ENCODE peak calls at places on chromosomes 3 and 15, in four cellular contexts. N is PC-3, M is cardiac muscle cell, K is BJ. U is an unnamed sample.

GRCh38 chr15:69939513-69940440 is 157.9 kb downstream of the TLE3 start:
- DNase-seq in N (no peak), M (no peak), K (no peak), U (no peak)

GRCh38 chr15:65903296-65904073 is 34.2 kb downstream of the RAB11A start:
- DNase-seq in N (peak; percentile 19), M (peak; percentile 68), K (no peak), U (no peak)

GRCh38 chr15:84772467-84772866 is 24.1 kb downstream of the ZNF592 start:
- DNase-seq in N (no peak), M (peak; percentile 47), K (no peak), U (no peak)

GRCh38 chr3:190443257-190443656 is 6.4 kb downstream of the TMEM207 start:
- DNase-seq in N (peak; percentile 51), M (peak; percentile 34), K (no peak), U (no peak)

GRCh38 chr3:12014613-12015012 is 10.4 kb downstream of the SYN2 start:
- DNase-seq in N (no peak), M (no peak), K (no peak), U (no peak)

GRCh38 chr15:70274255-70274654 is 176.5 kb upstream of the TLE3 start:
- DNase-seq in N (no peak), M (no peak), K (no peak), U (no peak)

GRCh38 chr3:34235096-34235495 is 436.7 kb downstream of the PDCD6IP start:
- DNase-seq in N (no peak), M (no peak), K (no peak), U (no peak)

GRCh38 chr3:50167069-50167781 is 12.1 kb downstream of the SEMA3F start:
- DNase-seq in N (peak; percentile 71), M (no peak), K (no peak), U (no peak)

GRCh38 chr3:169243122-169243521 is 420.4 kb downstream of the MECOM start:
- DNase-seq in N (no peak), M (peak; percentile 68), K (no peak), U (no peak)

GRCh38 chr3:60772584-60772983 is 478.7 kb downstream of the FHIT start:
- DNase-seq in N (no peak), M (no peak), K (no peak), U (no peak)

GRCh38 chr3:160226026-160226739 is 961 bp downstream of the C3orf80 start:
- DNase-seq in N (no peak), M (no peak), K (no peak), U (no peak)

GRCh38 chr3:170425491-170426239 is 7.0 kb downstream of the CLDN11 start:
- DNase-seq in N (no peak), M (no peak), K (no peak), U (no peak)

DNA sequence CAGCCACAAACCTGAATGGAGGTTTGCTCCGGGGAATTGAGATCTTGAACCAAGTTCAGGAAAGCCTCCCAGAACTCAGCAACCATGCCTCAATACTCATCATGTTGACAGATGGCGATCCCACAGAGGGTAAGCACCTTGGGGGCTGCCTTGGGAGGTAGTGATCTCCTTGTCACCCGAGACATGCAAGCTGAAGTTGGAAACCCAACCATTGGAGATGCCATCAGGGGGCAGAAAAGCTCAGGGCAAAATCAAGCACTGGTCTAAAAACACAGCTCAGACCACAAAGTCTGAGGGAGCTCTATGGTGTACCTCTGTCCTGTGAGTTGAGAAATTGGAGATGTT is 5.8 kb downstream of the ITIH1 start:
- DNase-seq in N (no peak), M (no peak), K (no peak), U (no peak)
- TF ChIP-seq CTCF in N (no peak), M (no peak), K (no peak), U (no peak)

GRCh38 chr3:41193822-41194539 is 5.3 kb upstream of the CTNNB1 start:
- DNase-seq in N (no peak), M (no peak), K (no peak), U (no peak)

GRCh38 chr3:41198046-41198445 is 1.3 kb upstream of the CTNNB1 start:
- DNase-seq in N (no peak), M (no peak), K (no peak), U (no peak)

GRCh38 chr3:41196499-41197410 is 2.5 kb upstream of the CTNNB1 start:
- DNase-seq in N (no peak), M (no peak), K (no peak), U (no peak)

GRCh38 chr3:41195970-41196369 is 3.3 kb upstream of the CTNNB1 start:
- DNase-seq in N (no peak), M (no peak), K (no peak), U (no peak)

GRCh38 chr3:41194701-41195100 is 4.6 kb upstream of the CTNNB1 start:
- DNase-seq in N (no peak), M (no peak), K (no peak), U (no peak)
- TF ChIP-seq CTCF in N (no peak), M (no peak), K (no peak), U (no peak)

GRCh38 chr15:89419370-89419984 is 76.9 kb downstream of the RHCG start:
- DNase-seq in N (peak; percentile 48), M (peak; percentile 60), K (no peak), U (no peak)

GRCh38 chr15:89423981-89424380 is 72.4 kb downstream of the RHCG start:
- DNase-seq in N (no peak), M (no peak), K (no peak), U (no peak)

GRCh38 chr15:89416339-89417183 is 79.8 kb downstream of the RHCG start:
- DNase-seq in N (peak; percentile 77), M (peak; percentile 72), K (no peak), U (no peak)

GRCh38 chr15:89417206-89417725 is 79.1 kb downstream of the RHCG start:
- DNase-seq in N (no peak), M (no peak), K (no peak), U (no peak)

GRCh38 chr15:89421219-89421618 is 75.2 kb downstream of the RHCG start:
- DNase-seq in N (no peak), M (no peak), K (no peak), U (no peak)
- TF ChIP-seq CTCF in N (no peak), M (no peak), K (no peak), U (no peak)

GRCh38 chr3:57142335-57142734 is 22.8 kb downstream of the IL17RD start:
- DNase-seq in N (no peak), M (no peak), K (no peak), U (no peak)

GRCh38 chr3:57140894-57141293 is 24.3 kb downstream of the IL17RD start:
- DNase-seq in N (no peak), M (no peak), K (no peak), U (no peak)

GRCh38 chr3:57144952-57145351 is 20.2 kb downstream of the IL17RD start:
- DNase-seq in N (no peak), M (no peak), K (no peak), U (no peak)

GRCh38 chr3:57143886-57144459 is 21.2 kb downstream of the IL17RD start:
- DNase-seq in N (no peak), M (no peak), K (no peak), U (no peak)

GRCh38 chr3:57141719-57142118 is 23.4 kb downstream of the IL17RD start:
- DNase-seq in N (no peak), M (no peak), K (no peak), U (no peak)
- TF ChIP-seq CTCF in N (peak; percentile 9), M (no peak), K (no peak), U (peak; percentile 19)

DNA sequence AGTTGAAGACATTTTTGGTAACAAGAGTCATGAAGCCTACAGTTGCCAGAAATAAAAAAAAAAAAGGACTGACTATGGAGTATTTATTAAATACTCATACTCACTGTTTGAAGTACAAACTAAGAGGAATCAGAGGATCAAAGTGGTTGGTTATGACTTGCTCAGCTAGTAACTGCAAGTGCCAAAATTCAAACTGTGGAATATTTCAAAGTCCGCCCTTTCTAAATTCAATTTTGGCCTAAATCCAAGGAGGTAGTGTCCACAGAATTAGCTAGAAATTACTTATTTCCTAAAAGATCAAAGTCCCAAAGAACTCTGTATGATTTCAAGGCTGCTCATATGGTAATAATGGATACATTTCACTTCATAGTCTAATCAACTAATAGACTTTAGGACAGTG is 274.5 kb downstream of the ZBTB20 start:
- DNase-seq in N (no peak), M (no peak), K (no peak), U (no peak)
- TF ChIP-seq CTCF in N (no peak), M (no peak), K (no peak), U (no peak)

GRCh38 chr3:119884161-119884557 is 102.3 kb downstream of the NR1I2 start:
- DNase-seq in N (no peak), M (no peak), K (no peak), U (no peak)
- TF ChIP-seq CTCF in N (no peak), M (no peak), K (no peak), U (no peak)

GRCh38 chr15:81337241-81337640 is 13.3 kb upstream of the STARD5 start:
- DNase-seq in N (no peak), M (no peak), K (no peak), U (no peak)

GRCh38 chr15:81337713-81338157 is 13.8 kb upstream of the STARD5 start:
- DNase-seq in N (no peak), M (peak; percentile 46), K (no peak), U (no peak)

GRCh38 chr15:81335631-81336030 is 11.7 kb upstream of the STARD5 start:
- DNase-seq in N (no peak), M (no peak), K (no peak), U (no peak)

GRCh38 chr15:81334768-81335447 is 11.0 kb upstream of the STARD5 start:
- DNase-seq in N (no peak), M (peak; percentile 92), K (no peak), U (no peak)

GRCh38 chr15:81336568-81336967 is 12.6 kb upstream of the STARD5 start:
- DNase-seq in N (peak; percentile 64), M (peak; percentile 64), K (no peak), U (no peak)
- TF ChIP-seq CTCF in N (peak; percentile 69), M (peak; percentile 56), K (peak; percentile 55), U (peak; percentile 28)

DNA sequence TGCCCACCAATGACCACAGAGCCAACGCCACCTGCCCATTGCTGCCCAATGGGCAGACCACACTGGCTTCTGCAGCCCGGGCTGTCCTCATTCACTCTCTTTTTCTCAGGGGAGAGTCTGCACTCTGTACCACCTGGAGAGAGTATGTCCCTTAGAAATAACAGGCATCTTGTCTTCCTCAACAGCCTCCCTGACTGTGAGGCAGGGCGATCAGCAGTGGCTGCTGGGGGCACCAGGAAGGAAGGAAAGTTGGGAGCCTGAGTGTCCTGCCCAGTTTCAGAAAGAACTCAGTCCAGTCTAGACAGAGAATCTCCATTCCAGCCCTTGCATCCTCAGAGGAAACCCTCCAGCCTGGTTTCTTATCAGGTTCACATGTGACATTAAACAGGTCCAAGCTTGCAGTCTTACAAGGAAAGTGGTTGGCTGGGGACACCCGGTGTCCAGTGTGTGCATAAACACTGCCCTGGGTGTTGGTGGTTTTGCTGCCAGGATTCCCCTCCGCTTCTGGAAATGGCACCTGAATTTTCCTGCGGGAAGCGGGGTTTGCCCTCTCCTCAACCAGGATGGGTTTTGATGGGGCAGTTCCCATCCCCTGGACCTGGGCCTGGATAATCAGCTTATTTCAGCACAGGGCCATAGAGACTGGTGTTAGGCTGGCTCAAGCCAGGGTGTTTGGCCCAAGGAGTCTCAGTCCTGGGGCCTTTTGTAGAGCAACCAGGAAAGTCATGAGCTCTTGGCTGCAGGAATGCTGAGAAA is 37.1 kb downstream of the SSUH2 start:
- DNase-seq in N (peak; percentile 74), M (peak; percentile 92), K (no peak), U (peak; percentile 57)
- TF ChIP-seq CTCF in N (peak; percentile 80), M (peak; percentile 79), K (peak; percentile 75), U (peak; percentile 80)

U was measured in AG09319.